ENCODE peak calls at places on chromosomes 1 and 21, in six cellular contexts. B, L, Y, T, C and X are unnamed samples.

GRCh38 chr1:202343652-202344349 is 2.1 kb upstream of the UBE2T start:
- DNase-seq in B (no peak), L (no peak), Y (no peak), T (no peak), C (no peak), X (no peak)

GRCh38 chr1:226602186-226603029 is 53.8 kb downstream of the STUM start:
- DNase-seq in B (no peak), L (no peak), Y (no peak), T (no peak), C (no peak), X (no peak)

GRCh38 chr1:169109561-169110134 is 3.2 kb downstream of the ATP1B1 start:
- DNase-seq in B (peak), L (peak), Y (no peak), T (no peak), C (no peak), X (peak)

GRCh38 chr1:66439028-66439427 is 94.9 kb upstream of the SGIP1 start:
- DNase-seq in B (no peak), L (no peak), Y (no peak), T (no peak), C (peak), X (no peak)

GRCh38 chr1:210272666-210273065 is 40.1 kb downstream of the SERTAD4 start:
- DNase-seq in B (no peak), L (no peak), Y (no peak), T (no peak), C (no peak), X (no peak)

GRCh38 chr1:221335161-221336101 is 406.5 kb downstream of the DUSP10 start:
- DNase-seq in B (no peak), L (peak), Y (no peak), T (no peak), C (no peak), X (no peak)

GRCh38 chr1:32801096-32801713 is 16.0 kb downstream of the YARS1 start:
- DNase-seq in B (no peak), L (no peak), Y (no peak), T (no peak), C (no peak), X (no peak)

GRCh38 chr1:7427901-7428300 is 343.2 kb upstream of the VAMP3 start:
- DNase-seq in B (no peak), L (no peak), Y (no peak), T (no peak), C (no peak), X (no peak)

GRCh38 chr1:156444407-156445001 is 56.1 kb downstream of the MEF2D start:
- DNase-seq in B (no peak), L (peak), Y (no peak), T (no peak), C (no peak), X (no peak)

GRCh38 chr1:205916541-205916940 is 26.7 kb downstream of the SLC26A9 start:
- DNase-seq in B (no peak), L (no peak), Y (no peak), T (no peak), C (no peak), X (no peak)

GRCh38 chr1:117967472-117967871 is 37.9 kb downstream of the WDR3 start:
- DNase-seq in B (no peak), L (no peak), Y (no peak), T (peak), C (no peak), X (no peak)

GRCh38 chr1:32592953-32593352 is 53.7 kb downstream of the ZBTB8A start:
- DNase-seq in B (no peak), L (no peak), Y (no peak), T (no peak), C (no peak), X (no peak)

GRCh38 chr1:1359316-1359667 is 937 bp upstream of the MXRA8 start:
- DNase-seq in B (no peak), L (no peak), Y (no peak), T (peak), C (no peak), X (no peak)

GRCh38 chr1:113147073-113147625 is 74.2 kb downstream of the LRIG2 start:
- DNase-seq in B (no peak), L (no peak), Y (no peak), T (no peak), C (no peak), X (no peak)

GRCh38 chr1:152878042-152878441 is at the start of gene SMCP:
- DNase-seq in B (no peak), L (no peak), Y (no peak), T (no peak), C (no peak), X (no peak)

GRCh38 chr1:170586942-170587593 is 55.1 kb downstream of the GORAB start:
- DNase-seq in B (no peak), L (no peak), Y (no peak), T (no peak), C (no peak), X (no peak)

GRCh38 chr1:114979278-114979891 is 50.2 kb upstream of the TSHB start:
- DNase-seq in B (peak), L (peak), Y (peak), T (peak), C (peak), X (peak)

GRCh38 chr1:212655668-212656440 is 43.8 kb downstream of the BATF3 start:
- DNase-seq in B (no peak), L (no peak), Y (no peak), T (no peak), C (no peak), X (no peak)

GRCh38 chr21:27477321-27477720 is 510.4 kb upstream of the ADAMTS5 start:
- DNase-seq in B (no peak), L (no peak), Y (no peak), T (no peak), C (no peak), X (no peak)

GRCh38 chr1:1230656-1231399 is 973 bp downstream of the SDF4 start:
- DNase-seq in B (no peak), L (no peak), Y (no peak), T (no peak), C (no peak), X (peak)

GRCh38 chr1:206699626-206700025 is 14.9 kb downstream of the MAPKAPK2 start:
- DNase-seq in B (no peak), L (no peak), Y (no peak), T (no peak), C (no peak), X (no peak)

GRCh38 chr1:184425449-184426277 is 38.8 kb downstream of the C1orf21 start:
- DNase-seq in B (no peak), L (no peak), Y (no peak), T (no peak), C (no peak), X (no peak)

GRCh38 chr1:117710710-117711109 is 104.9 kb downstream of the TENT5C start:
- DNase-seq in B (no peak), L (no peak), Y (no peak), T (no peak), C (no peak), X (peak)

GRCh38 chr1:214464303-214465287 is 86.8 kb downstream of the PTPN14 start:
- DNase-seq in B (peak), L (no peak), Y (no peak), T (no peak), C (no peak), X (no peak)